ENCODE peak calls at places on chromosomes 4 and X, in six cellular contexts. One of them, this sample, is unnamed.

GRCh38 chrX:64850371-64851082 is 125.7 kb downstream of the ZC4H2 start:
- DNase-seq in heart left ventricle: no peak
- DNase-seq in ELR: no peak
- DNase-seq in fibroblast of the aortic adventitia: no peak
- DNase-seq in NCI-H2171: no peak
- DNase-seq in tibial nerve: no peak
- DNase-seq in this sample: no peak

GRCh38 chrX:141642979-141643378 is 53.5 kb downstream of the SPANXA2 start:
- DNase-seq in heart left ventricle: no peak
- DNase-seq in ELR: peak; percentile 30
- DNase-seq in fibroblast of the aortic adventitia: peak; percentile 12
- DNase-seq in NCI-H2171: no peak
- DNase-seq in tibial nerve: no peak
- DNase-seq in this sample: no peak

GRCh38 chrX:133045986-133046385 is 50.9 kb downstream of the USP26 start:
- DNase-seq in heart left ventricle: no peak
- DNase-seq in ELR: no peak
- DNase-seq in fibroblast of the aortic adventitia: no peak
- DNase-seq in NCI-H2171: no peak
- DNase-seq in tibial nerve: no peak
- DNase-seq in this sample: no peak

GRCh38 chr4:189771696-189772361 is 168.8 kb upstream of the FRG1 start:
- DNase-seq in heart left ventricle: no peak
- DNase-seq in ELR: no peak
- DNase-seq in fibroblast of the aortic adventitia: no peak
- DNase-seq in NCI-H2171: no peak
- DNase-seq in tibial nerve: no peak
- DNase-seq in this sample: no peak

GRCh38 chr4:173171098-173171497 is 2.5 kb downstream of the GALNT7 start:
- DNase-seq in heart left ventricle: no peak
- DNase-seq in ELR: peak; percentile 72
- DNase-seq in fibroblast of the aortic adventitia: peak; percentile 51
- DNase-seq in NCI-H2171: no peak
- DNase-seq in tibial nerve: no peak
- DNase-seq in this sample: no peak

GRCh38 chr4:41022116-41022515 is 192.2 kb downstream of the APBB2 start:
- DNase-seq in heart left ventricle: no peak
- DNase-seq in ELR: no peak
- DNase-seq in fibroblast of the aortic adventitia: no peak
- DNase-seq in NCI-H2171: no peak
- DNase-seq in tibial nerve: no peak
- DNase-seq in this sample: no peak

GRCh38 chrX:129678176-129678880 is 23.6 kb upstream of the APLN start:
- DNase-seq in heart left ventricle: peak; percentile 66
- DNase-seq in ELR: peak; percentile 46
- DNase-seq in fibroblast of the aortic adventitia: no peak
- DNase-seq in NCI-H2171: peak; percentile 28
- DNase-seq in tibial nerve: no peak
- DNase-seq in this sample: no peak

GRCh38 chr4:177077572-177077971 is 232.1 kb upstream of the NEIL3 start:
- DNase-seq in heart left ventricle: no peak
- DNase-seq in ELR: no peak
- DNase-seq in fibroblast of the aortic adventitia: no peak
- DNase-seq in NCI-H2171: no peak
- DNase-seq in tibial nerve: no peak
- DNase-seq in this sample: no peak

GRCh38 chr4:13930155-13930554 is 302.6 kb upstream of the BOD1L1 start:
- DNase-seq in heart left ventricle: no peak
- DNase-seq in ELR: no peak
- DNase-seq in fibroblast of the aortic adventitia: no peak
- DNase-seq in NCI-H2171: no peak
- DNase-seq in tibial nerve: no peak
- DNase-seq in this sample: no peak

GRCh38 chr4:143882892-143883291 is 22.5 kb downstream of the GYPE start:
- DNase-seq in heart left ventricle: no peak
- DNase-seq in ELR: no peak
- DNase-seq in fibroblast of the aortic adventitia: no peak
- DNase-seq in NCI-H2171: no peak
- DNase-seq in tibial nerve: no peak
- DNase-seq in this sample: no peak

GRCh38 chr4:75069493-75070074 is 136.7 kb downstream of the PARM1 start:
- DNase-seq in heart left ventricle: no peak
- DNase-seq in ELR: no peak
- DNase-seq in fibroblast of the aortic adventitia: no peak
- DNase-seq in NCI-H2171: no peak
- DNase-seq in tibial nerve: no peak
- DNase-seq in this sample: no peak

GRCh38 chr4:147683172-147683571 is 791 bp downstream of the PRMT9 start:
- DNase-seq in heart left ventricle: no peak
- DNase-seq in ELR: peak; percentile 32
- DNase-seq in fibroblast of the aortic adventitia: peak; percentile 56
- DNase-seq in NCI-H2171: no peak
- DNase-seq in tibial nerve: peak; percentile 23
- DNase-seq in this sample: no peak

GRCh38 chr4:626201-627091 is 1.1 kb downstream of the PDE6B start:
- DNase-seq in heart left ventricle: no peak
- DNase-seq in ELR: no peak
- DNase-seq in fibroblast of the aortic adventitia: no peak
- DNase-seq in NCI-H2171: no peak
- DNase-seq in tibial nerve: no peak
- DNase-seq in this sample: no peak

GRCh38 chr4:38141808-38142500 is 181.8 kb downstream of the PTTG2 start:
- DNase-seq in heart left ventricle: no peak
- DNase-seq in ELR: peak; percentile 71
- DNase-seq in fibroblast of the aortic adventitia: peak; percentile 88
- DNase-seq in NCI-H2171: no peak
- DNase-seq in tibial nerve: no peak
- DNase-seq in this sample: no peak

GRCh38 chr4:83855044-83855443 is 319.1 kb downstream of the GPAT3 start:
- DNase-seq in heart left ventricle: no peak
- DNase-seq in ELR: peak; percentile 97
- DNase-seq in fibroblast of the aortic adventitia: peak; percentile 96
- DNase-seq in NCI-H2171: no peak
- DNase-seq in tibial nerve: no peak
- DNase-seq in this sample: no peak

GRCh38 chrX:102714994-102715393 is 2.7 kb downstream of the GPRASP2 start:
- DNase-seq in heart left ventricle: no peak
- DNase-seq in ELR: no peak
- DNase-seq in fibroblast of the aortic adventitia: no peak
- DNase-seq in NCI-H2171: no peak
- DNase-seq in tibial nerve: no peak
- DNase-seq in this sample: no peak

GRCh38 chrX:45718676-45719075 is 518.0 kb upstream of the DIPK2B start:
- DNase-seq in heart left ventricle: no peak
- DNase-seq in ELR: no peak
- DNase-seq in fibroblast of the aortic adventitia: no peak
- DNase-seq in NCI-H2171: no peak
- DNase-seq in tibial nerve: no peak
- DNase-seq in this sample: no peak

GRCh38 chr4:54099287-54099958 is 540 bp upstream of the GSX2 start:
- DNase-seq in heart left ventricle: no peak
- DNase-seq in ELR: no peak
- DNase-seq in fibroblast of the aortic adventitia: no peak
- DNase-seq in NCI-H2171: no peak
- DNase-seq in tibial nerve: no peak
- DNase-seq in this sample: no peak

GRCh38 chr4:166091914-166092510 is 219.0 kb downstream of the TLL1 start:
- DNase-seq in heart left ventricle: no peak
- DNase-seq in ELR: peak; percentile 56
- DNase-seq in fibroblast of the aortic adventitia: peak; percentile 68
- DNase-seq in NCI-H2171: peak; percentile 8
- DNase-seq in tibial nerve: peak; percentile 21
- DNase-seq in this sample: no peak